ENCODE peak calls at places on chromosomes 1 and 21, in eight cellular contexts. One of them, this sample, is unnamed.

GRCh38 chr1:94541175-94542087 is at the start of gene F3:
- DNase-seq in GM12891: peak
- DNase-seq in hypothalamus: peak
- DNase-seq in SHP77: peak
- DNase-seq in GM12865: peak
- DNase-seq in cardiac muscle cell: peak
- DNase-seq in CD8-positive, alpha-beta T cell: no peak
- DNase-seq in NCI-H146: peak
- DNase-seq in this sample: no peak

GRCh38 chr21:40422851-40423635 is 423.9 kb downstream of the DSCAM start:
- DNase-seq in hypothalamus: no peak
- DNase-seq in SHP77: peak
- DNase-seq in CD8-positive, alpha-beta T cell: no peak
- DNase-seq in GM12891: no peak
- DNase-seq in cardiac muscle cell: no peak
- DNase-seq in NCI-H146: no peak
- DNase-seq in GM12865: no peak
- DNase-seq in this sample: no peak

GRCh38 chr1:247456024-247456423 is 1.9 kb downstream of the OR2B11 start:
- DNase-seq in SHP77: no peak
- DNase-seq in CD8-positive, alpha-beta T cell: no peak
- DNase-seq in GM12865: no peak
- DNase-seq in GM12891: no peak
- DNase-seq in NCI-H146: no peak
- DNase-seq in hypothalamus: no peak
- DNase-seq in cardiac muscle cell: no peak
- DNase-seq in this sample: no peak

GRCh38 chr1:7767176-7767575 is 3.9 kb upstream of the VAMP3 start:
- DNase-seq in CD8-positive, alpha-beta T cell: no peak
- DNase-seq in hypothalamus: no peak
- DNase-seq in NCI-H146: no peak
- DNase-seq in GM12891: no peak
- DNase-seq in GM12865: no peak
- DNase-seq in SHP77: no peak
- DNase-seq in cardiac muscle cell: no peak
- DNase-seq in this sample: no peak

GRCh38 chr1:28927442-28928305 is 13.3 kb downstream of the EPB41 start:
- DNase-seq in GM12865: peak
- DNase-seq in cardiac muscle cell: no peak
- DNase-seq in GM12891: no peak
- DNase-seq in hypothalamus: no peak
- DNase-seq in NCI-H146: no peak
- DNase-seq in SHP77: no peak
- DNase-seq in CD8-positive, alpha-beta T cell: no peak
- DNase-seq in this sample: no peak

GRCh38 chr1:187755536-187755935 is 926.8 kb downstream of the PLA2G4A start:
- DNase-seq in CD8-positive, alpha-beta T cell: no peak
- DNase-seq in NCI-H146: no peak
- DNase-seq in GM12891: no peak
- DNase-seq in cardiac muscle cell: no peak
- DNase-seq in GM12865: no peak
- DNase-seq in hypothalamus: no peak
- DNase-seq in SHP77: no peak
- DNase-seq in this sample: no peak

GRCh38 chr1:243293941-243294722 is 38.3 kb downstream of the SDCCAG8 start:
- DNase-seq in cardiac muscle cell: no peak
- DNase-seq in CD8-positive, alpha-beta T cell: no peak
- DNase-seq in GM12865: no peak
- DNase-seq in NCI-H146: no peak
- DNase-seq in hypothalamus: no peak
- DNase-seq in GM12891: no peak
- DNase-seq in SHP77: no peak
- DNase-seq in this sample: no peak

GRCh38 chr21:45790427-45790826 is 146.9 kb downstream of the PCBP3 start:
- DNase-seq in hypothalamus: no peak
- DNase-seq in NCI-H146: no peak
- DNase-seq in CD8-positive, alpha-beta T cell: no peak
- DNase-seq in GM12865: no peak
- DNase-seq in GM12891: no peak
- DNase-seq in SHP77: no peak
- DNase-seq in cardiac muscle cell: no peak
- DNase-seq in this sample: no peak

GRCh38 chr1:9289090-9289534 is 3.6 kb upstream of the SPSB1 start:
- DNase-seq in hypothalamus: peak
- DNase-seq in GM12865: peak
- DNase-seq in SHP77: peak
- DNase-seq in cardiac muscle cell: peak
- DNase-seq in CD8-positive, alpha-beta T cell: peak
- DNase-seq in GM12891: no peak
- DNase-seq in NCI-H146: no peak
- DNase-seq in this sample: peak

GRCh38 chr1:216641669-216642460 is 81.4 kb downstream of the ESRRG start:
- DNase-seq in cardiac muscle cell: no peak
- DNase-seq in hypothalamus: no peak
- DNase-seq in NCI-H146: no peak
- DNase-seq in SHP77: no peak
- DNase-seq in GM12865: no peak
- DNase-seq in CD8-positive, alpha-beta T cell: no peak
- DNase-seq in GM12891: no peak
- DNase-seq in this sample: no peak

GRCh38 chr1:30371888-30372791 is 351.2 kb downstream of the MATN1 start:
- DNase-seq in NCI-H146: no peak
- DNase-seq in cardiac muscle cell: no peak
- DNase-seq in GM12891: no peak
- DNase-seq in GM12865: no peak
- DNase-seq in CD8-positive, alpha-beta T cell: no peak
- DNase-seq in hypothalamus: no peak
- DNase-seq in SHP77: no peak
- DNase-seq in this sample: no peak

GRCh38 chr1:31218705-31219104 is 21.0 kb downstream of the NKAIN1 start:
- DNase-seq in hypothalamus: no peak
- DNase-seq in CD8-positive, alpha-beta T cell: no peak
- DNase-seq in NCI-H146: no peak
- DNase-seq in GM12891: no peak
- DNase-seq in SHP77: peak
- DNase-seq in GM12865: no peak
- DNase-seq in cardiac muscle cell: no peak
- DNase-seq in this sample: no peak

GRCh38 chr1:103513720-103514119 is 11.8 kb upstream of the RNPC3 start:
- DNase-seq in GM12891: no peak
- DNase-seq in GM12865: no peak
- DNase-seq in cardiac muscle cell: no peak
- DNase-seq in hypothalamus: no peak
- DNase-seq in SHP77: no peak
- DNase-seq in NCI-H146: no peak
- DNase-seq in CD8-positive, alpha-beta T cell: no peak
- DNase-seq in this sample: no peak

GRCh38 chr1:20366076-20366765 is 75.5 kb downstream of the VWA5B1 start:
- DNase-seq in CD8-positive, alpha-beta T cell: no peak
- DNase-seq in hypothalamus: no peak
- DNase-seq in cardiac muscle cell: no peak
- DNase-seq in GM12865: no peak
- DNase-seq in NCI-H146: no peak
- DNase-seq in SHP77: no peak
- DNase-seq in GM12891: no peak
- DNase-seq in this sample: no peak

GRCh38 chr1:91804546-91805023 is 81.4 kb downstream of the TGFBR3 start:
- DNase-seq in GM12865: peak
- DNase-seq in SHP77: no peak
- DNase-seq in GM12891: no peak
- DNase-seq in NCI-H146: no peak
- DNase-seq in cardiac muscle cell: no peak
- DNase-seq in CD8-positive, alpha-beta T cell: peak
- DNase-seq in hypothalamus: no peak
- DNase-seq in this sample: peak

GRCh38 chr1:42305639-42306038 is 29.4 kb downstream of the FOXJ3 start:
- DNase-seq in GM12865: no peak
- DNase-seq in SHP77: no peak
- DNase-seq in cardiac muscle cell: no peak
- DNase-seq in NCI-H146: no peak
- DNase-seq in GM12891: no peak
- DNase-seq in hypothalamus: no peak
- DNase-seq in CD8-positive, alpha-beta T cell: no peak
- DNase-seq in this sample: no peak

GRCh38 chr1:58927026-58927721 is 143.3 kb upstream of the JUN start:
- DNase-seq in cardiac muscle cell: no peak
- DNase-seq in GM12865: peak
- DNase-seq in NCI-H146: no peak
- DNase-seq in hypothalamus: no peak
- DNase-seq in GM12891: no peak
- DNase-seq in SHP77: no peak
- DNase-seq in CD8-positive, alpha-beta T cell: no peak
- DNase-seq in this sample: no peak

GRCh38 chr1:19324665-19324990 is 12.5 kb downstream of the SLC66A1 start:
- DNase-seq in NCI-H146: no peak
- DNase-seq in hypothalamus: no peak
- DNase-seq in GM12891: no peak
- DNase-seq in cardiac muscle cell: no peak
- DNase-seq in SHP77: no peak
- DNase-seq in GM12865: no peak
- DNase-seq in CD8-positive, alpha-beta T cell: no peak
- DNase-seq in this sample: no peak

GRCh38 chr1:12166834-12167492 is at the start of gene TNFRSF1B:
- DNase-seq in CD8-positive, alpha-beta T cell: no peak
- DNase-seq in GM12865: peak
- DNase-seq in hypothalamus: no peak
- DNase-seq in SHP77: no peak
- DNase-seq in NCI-H146: peak
- DNase-seq in cardiac muscle cell: peak
- DNase-seq in GM12891: peak
- DNase-seq in this sample: peak

GRCh38 chr1:31669786-31670582 is 25.3 kb upstream of the PEF1 start:
- DNase-seq in NCI-H146: peak
- DNase-seq in GM12865: no peak
- DNase-seq in hypothalamus: peak
- DNase-seq in GM12891: no peak
- DNase-seq in cardiac muscle cell: peak
- DNase-seq in SHP77: peak
- DNase-seq in CD8-positive, alpha-beta T cell: no peak
- DNase-seq in this sample: no peak

GRCh38 chr1:155127105-155127671 is 488 bp upstream of the EFNA1 start:
- DNase-seq in GM12865: no peak
- DNase-seq in CD8-positive, alpha-beta T cell: no peak
- DNase-seq in cardiac muscle cell: peak
- DNase-seq in hypothalamus: peak
- DNase-seq in SHP77: peak
- DNase-seq in GM12891: no peak
- DNase-seq in NCI-H146: peak
- DNase-seq in this sample: no peak

GRCh38 chr21:28699186-28699585 is 293.5 kb downstream of the LTN1 start:
- DNase-seq in GM12891: no peak
- DNase-seq in GM12865: no peak
- DNase-seq in SHP77: no peak
- DNase-seq in hypothalamus: no peak
- DNase-seq in cardiac muscle cell: no peak
- DNase-seq in CD8-positive, alpha-beta T cell: no peak
- DNase-seq in NCI-H146: no peak
- DNase-seq in this sample: no peak

GRCh38 chr1:183870351-183871077 is 65.6 kb downstream of the RGL1 start:
- DNase-seq in GM12891: no peak
- DNase-seq in GM12865: no peak
- DNase-seq in SHP77: no peak
- DNase-seq in NCI-H146: no peak
- DNase-seq in cardiac muscle cell: no peak
- DNase-seq in CD8-positive, alpha-beta T cell: no peak
- DNase-seq in hypothalamus: no peak
- DNase-seq in this sample: no peak

GRCh38 chr1:11860083-11860482 is 1.3 kb upstream of the NPPB start:
- DNase-seq in cardiac muscle cell: no peak
- DNase-seq in GM12891: no peak
- DNase-seq in hypothalamus: no peak
- DNase-seq in CD8-positive, alpha-beta T cell: no peak
- DNase-seq in SHP77: no peak
- DNase-seq in GM12865: no peak
- DNase-seq in NCI-H146: no peak
- DNase-seq in this sample: no peak

GRCh38 chr21:31030367-31031106 is 7.7 kb downstream of the KRTAP19-8 start:
- DNase-seq in CD8-positive, alpha-beta T cell: no peak
- DNase-seq in GM12891: no peak
- DNase-seq in SHP77: no peak
- DNase-seq in cardiac muscle cell: no peak
- DNase-seq in hypothalamus: no peak
- DNase-seq in NCI-H146: no peak
- DNase-seq in GM12865: peak
- DNase-seq in this sample: no peak

GRCh38 chr1:110483308-110483685 is 32.3 kb downstream of the PROK1 start:
- DNase-seq in hypothalamus: no peak
- DNase-seq in SHP77: no peak
- DNase-seq in GM12891: no peak
- DNase-seq in NCI-H146: no peak
- DNase-seq in cardiac muscle cell: no peak
- DNase-seq in GM12865: no peak
- DNase-seq in CD8-positive, alpha-beta T cell: no peak
- DNase-seq in this sample: no peak

GRCh38 chr1:199774433-199775089 is 252.9 kb upstream of the NR5A2 start:
- DNase-seq in NCI-H146: no peak
- DNase-seq in GM12891: no peak
- DNase-seq in GM12865: no peak
- DNase-seq in cardiac muscle cell: no peak
- DNase-seq in CD8-positive, alpha-beta T cell: no peak
- DNase-seq in SHP77: peak
- DNase-seq in hypothalamus: no peak
- DNase-seq in this sample: no peak

GRCh38 chr1:200738348-200738732 is 353 bp upstream of the CAMSAP2 start:
- DNase-seq in GM12865: no peak
- DNase-seq in SHP77: no peak
- DNase-seq in hypothalamus: no peak
- DNase-seq in cardiac muscle cell: no peak
- DNase-seq in NCI-H146: no peak
- DNase-seq in GM12891: no peak
- DNase-seq in CD8-positive, alpha-beta T cell: no peak
- DNase-seq in this sample: no peak

GRCh38 chr1:203381151-203381751 is 30.3 kb upstream of the FMOD start:
- DNase-seq in NCI-H146: no peak
- DNase-seq in GM12865: peak
- DNase-seq in GM12891: peak
- DNase-seq in CD8-positive, alpha-beta T cell: no peak
- DNase-seq in hypothalamus: no peak
- DNase-seq in cardiac muscle cell: no peak
- DNase-seq in SHP77: no peak
- DNase-seq in this sample: no peak